ENCODE peak calls at places on chromosomes 6 and 20, in eight cellular contexts. C is NCI-H1105 treated with DMSO at 0.1 percent for 48 hours, D is foreskin fibroblast, U is cardiac muscle cell, I is amniotic stem cell, N is EH, M is foreskin keratinocyte, H is AG04450. X is an unnamed sample.

GRCh38 chr6:3623451-3624267 is 127.9 kb downstream of the PXDC1 start:
- DNase-seq in C (no peak), D (no peak), U (no peak), I (no peak), N (no peak), M (no peak), H (no peak), X (no peak)

GRCh38 chr6:158049055-158050028 is 67.7 kb downstream of the SYNJ2 start:
- DNase-seq in C (no peak), D (no peak), U (no peak), I (no peak), N (no peak), M (peak), H (no peak), X (no peak)

GRCh38 chr6:143260857-143261256 is 189.6 kb downstream of the ADAT2 start:
- DNase-seq in C (no peak), D (peak), U (no peak), I (no peak), N (peak), M (peak), H (peak), X (no peak)

GRCh38 chr20:33556237-33556636 is 66.3 kb downstream of the CBFA2T2 start:
- DNase-seq in C (no peak), D (no peak), U (no peak), I (no peak), N (no peak), M (no peak), H (no peak), X (no peak)

GRCh38 chr6:46221221-46221793 is 50.5 kb upstream of the ENPP5 start:
- DNase-seq in C (peak), D (no peak), U (peak), I (no peak), N (peak), M (no peak), H (no peak), X (peak)

GRCh38 chr20:48879609-48880008 is 41.9 kb upstream of the ARFGEF2 start:
- DNase-seq in C (no peak), D (peak), U (peak), I (no peak), N (peak), M (no peak), H (no peak), X (no peak)

GRCh38 chr20:3786126-3786484 is 435 bp downstream of the CENPB start:
- DNase-seq in C (peak), D (peak), U (peak), I (no peak), N (peak), M (no peak), H (no peak), X (no peak)

GRCh38 chr20:53708129-53708968 is 114.7 kb upstream of the ZNF217 start:
- DNase-seq in C (no peak), D (peak), U (no peak), I (no peak), N (peak), M (no peak), H (peak), X (no peak)

GRCh38 chr6:165889636-165890403 is 226.8 kb upstream of the PDE10A start:
- DNase-seq in C (peak), D (no peak), U (peak), I (no peak), N (peak), M (no peak), H (no peak), X (peak)

GRCh38 chr20:21564127-21564773 is 50.4 kb upstream of the NKX2-2 start:
- DNase-seq in C (no peak), D (no peak), U (no peak), I (no peak), N (no peak), M (no peak), H (no peak), X (peak)

GRCh38 chr6:24883618-24884017 is 52.1 kb downstream of the RIPOR2 start:
- DNase-seq in C (no peak), D (peak), U (peak), I (peak), N (peak), M (no peak), H (peak), X (no peak)

GRCh38 chr6:143592335-143592734 is 80.8 kb upstream of the FUCA2 start:
- DNase-seq in C (peak), D (no peak), U (no peak), I (no peak), N (no peak), M (no peak), H (no peak), X (no peak)

GRCh38 chr6:39843305-39844020 is 51.3 kb downstream of the DAAM2 start:
- DNase-seq in C (no peak), D (peak), U (peak), I (no peak), N (peak), M (no peak), H (no peak), X (no peak)

GRCh38 chr6:169783971-169784930 is 32.8 kb downstream of the ERMARD start:
- DNase-seq in C (no peak), D (no peak), U (no peak), I (no peak), N (no peak), M (no peak), H (no peak), X (no peak)

GRCh38 chr6:45710304-45710821 is 305.3 kb downstream of the CLIC5 start:
- DNase-seq in C (no peak), D (no peak), U (peak), I (no peak), N (peak), M (no peak), H (no peak), X (no peak)

GRCh38 chr6:36735110-36735971 is 37.7 kb downstream of the RAB44 start:
- DNase-seq in C (no peak), D (peak), U (peak), I (no peak), N (peak), M (peak), H (peak), X (peak)

GRCh38 chr6:15405111-15405510 is 159.2 kb downstream of the JARID2 start:
- DNase-seq in C (no peak), D (no peak), U (no peak), I (no peak), N (no peak), M (no peak), H (no peak), X (peak)

GRCh38 chr6:137945149-137945498 is 78.1 kb downstream of the TNFAIP3 start:
- DNase-seq in C (no peak), D (no peak), U (no peak), I (no peak), N (no peak), M (no peak), H (no peak), X (no peak)

GRCh38 chr6:133610974-133611373 is 277.9 kb upstream of the TCF21 start:
- DNase-seq in C (no peak), D (no peak), U (peak), I (no peak), N (no peak), M (no peak), H (no peak), X (no peak)